ENCODE peak calls at places on chromosome 2, in four cellular contexts. K is K562, S is HCT116, D is HepG2. V is an unnamed sample.
A peak's percentile ranks its signal among the peaks of the same experiment; 100 is the strongest.

GRCh38 chr2:232891621-232892071 is 21.6 kb downstream of the SNORC start:
- DNase-seq in K (no peak), S (no peak), D (no peak), V (no peak)

GRCh38 chr2:103009861-103010260 is 248.0 kb downstream of the TMEM182 start:
- DNase-seq in K (no peak), S (no peak), D (no peak), V (no peak)

GRCh38 chr2:68043719-68044498 is 18.9 kb downstream of the C1D start:
- DNase-seq in K (no peak), S (no peak), D (no peak), V (peak; percentile 27)

GRCh38 chr2:86028763-86029381 is 76.8 kb downstream of the POLR1A start:
- DNase-seq in K (no peak), S (no peak), D (no peak), V (no peak)

GRCh38 chr2:172972005-172972619 is 103.5 kb upstream of the MAP3K20 start:
- DNase-seq in K (peak; percentile 76), S (peak; percentile 36), D (peak; percentile 52), V (no peak)

GRCh38 chr2:174716785-174717184 is 47.5 kb downstream of the CHRNA1 start:
- DNase-seq in K (no peak), S (no peak), D (no peak), V (no peak)

GRCh38 chr2:42047488-42048317 is at the start of gene PKDCC:
- DNase-seq in K (peak; percentile 90), S (no peak), D (peak; percentile 75), V (no peak)

GRCh38 chr2:1729264-1729663 is 15.1 kb downstream of the PXDN start:
- DNase-seq in K (no peak), S (no peak), D (no peak), V (no peak)

GRCh38 chr2:239337122-239337876 is 63.5 kb downstream of the HDAC4 start:
- DNase-seq in K (no peak), S (no peak), D (no peak), V (no peak)

GRCh38 chr2:77834360-77835002 is 312.3 kb upstream of the LRRTM4 start:
- DNase-seq in K (no peak), S (peak; percentile 4), D (no peak), V (no peak)

GRCh38 chr2:20185176-20186022 is 39.5 kb downstream of the SDC1 start:
- DNase-seq in K (no peak), S (no peak), D (no peak), V (no peak)

GRCh38 chr2:210548878-210549384 is 7.5 kb upstream of the CPS1 start:
- DNase-seq in K (no peak), S (no peak), D (peak; percentile 93), V (no peak)

GRCh38 chr2:67374949-67375348 is 22.2 kb upstream of the ETAA1 start:
- DNase-seq in K (no peak), S (no peak), D (no peak), V (no peak)

GRCh38 chr2:16665746-16666452 is at the start of gene CYRIA:
- DNase-seq in K (peak; percentile 77), S (no peak), D (no peak), V (no peak)

GRCh38 chr2:83689402-83689801 is 769.7 kb downstream of the SUCLG1 start:
- DNase-seq in K (no peak), S (peak; percentile 19), D (no peak), V (no peak)

GRCh38 chr2:239832995-239833727 is 192.0 kb downstream of the NDUFA10 start:
- DNase-seq in K (no peak), S (no peak), D (no peak), V (no peak)

GRCh38 chr2:96809951-96810782 is 5.9 kb upstream of the CNNM3 start:
- DNase-seq in K (peak; percentile 52), S (no peak), D (peak; percentile 47), V (no peak)

GRCh38 chr2:164960159-164960558 is 4.8 kb upstream of the SLC38A11 start:
- DNase-seq in K (no peak), S (no peak), D (no peak), V (no peak)

GRCh38 chr2:237165405-237166276 is 80.0 kb downstream of the COPS8 start:
- DNase-seq in K (peak; percentile 9), S (peak; percentile 35), D (peak; percentile 14), V (no peak)

GRCh38 chr2:152402780-152403388 is 67.9 kb downstream of the FMNL2 start:
- DNase-seq in K (no peak), S (no peak), D (no peak), V (no peak)

GRCh38 chr2:240857039-240858008 is 11.3 kb upstream of the AGXT start:
- DNase-seq in K (no peak), S (no peak), D (peak; percentile 94), V (no peak)

GRCh38 chr2:221422516-221423211 is 149.4 kb downstream of the EPHA4 start:
- DNase-seq in K (no peak), S (no peak), D (no peak), V (no peak)
- TF ChIP-seq SIN3A in K (no peak), S (no peak), D (no peak), V (no peak)

GRCh38 chr2:231673348-231673770 is 35.0 kb upstream of the PTMA start:
- DNase-seq in K (peak; percentile 54), S (peak; percentile 84), D (peak; percentile 84), V (no peak)
- TF ChIP-seq TCF7L2 in K (no peak), S (no peak), D (no peak), V (no peak)

GRCh38 chr2:219527472-219527871 is 13.2 kb downstream of the ASIC4 start:
- DNase-seq in K (no peak), S (no peak), D (no peak), V (no peak)

GRCh38 chr2:219524817-219525216 is 10.5 kb downstream of the ASIC4 start:
- DNase-seq in K (no peak), S (no peak), D (no peak), V (no peak)

GRCh38 chr2:219526320-219527075 is 12.2 kb downstream of the ASIC4 start:
- DNase-seq in K (no peak), S (no peak), D (no peak), V (no peak)

GRCh38 chr2:219527076-219527394 is 12.8 kb downstream of the ASIC4 start:
- DNase-seq in K (no peak), S (no peak), D (no peak), V (no peak)

GRCh38 chr2:219525533-219526232 is 11.4 kb downstream of the ASIC4 start:
- DNase-seq in K (peak; percentile 90), S (no peak), D (no peak), V (no peak)
- TF ChIP-seq REST in K (peak; percentile 74), S (no peak), D (no peak), V (no peak)

GRCh38 chr2:176553685-176554106 is 284.5 kb downstream of the MTX2 start:
- DNase-seq in K (no peak), S (peak; percentile 32), D (no peak), V (peak; percentile 22)
- TF ChIP-seq SIN3A in K (no peak), S (no peak), D (no peak), V (no peak)

GRCh38 chr2:120861576-120862191 is 126.0 kb downstream of the GLI2 start:
- DNase-seq in K (no peak), S (no peak), D (no peak), V (no peak)
- TF ChIP-seq TCF7L2 in K (no peak), S (no peak), D (no peak), V (no peak)

GRCh38 chr2:218659258-218659987 is at the start of the genes BCS1L and ZNF142:
- DNase-seq in K (peak; percentile 89), S (peak; percentile 81), D (peak; percentile 89), V (peak; percentile 60)
- TF ChIP-seq REST in K (no peak), S (no peak), D (peak; percentile 42), V (no peak)

GRCh38 chr2:221289389-221289788 is 282.7 kb downstream of the EPHA4 start:
- DNase-seq in K (no peak), S (no peak), D (no peak), V (no peak)
- TF ChIP-seq SIN3A in K (no peak), S (no peak), D (no peak), V (no peak)

GRCh38 chr2:191319181-191319580 is 74.0 kb downstream of the MYO1B start:
- DNase-seq in K (no peak), S (no peak), D (no peak), V (no peak)

GRCh38 chr2:191318729-191319078 is 73.5 kb downstream of the MYO1B start:
- DNase-seq in K (no peak), S (peak; percentile 27), D (peak; percentile 96), V (no peak)

GRCh38 chr2:191316246-191316645 is 71.0 kb downstream of the MYO1B start:
- DNase-seq in K (no peak), S (no peak), D (no peak), V (no peak)

GRCh38 chr2:191320881-191321280 is 75.7 kb downstream of the MYO1B start:
- DNase-seq in K (no peak), S (no peak), D (no peak), V (no peak)

GRCh38 chr2:191318037-191318728 is 73.0 kb downstream of the MYO1B start:
- DNase-seq in K (no peak), S (no peak), D (no peak), V (no peak)
- TF ChIP-seq TCF7L2 in K (no peak), S (no peak), D (no peak), V (no peak)

DNA sequence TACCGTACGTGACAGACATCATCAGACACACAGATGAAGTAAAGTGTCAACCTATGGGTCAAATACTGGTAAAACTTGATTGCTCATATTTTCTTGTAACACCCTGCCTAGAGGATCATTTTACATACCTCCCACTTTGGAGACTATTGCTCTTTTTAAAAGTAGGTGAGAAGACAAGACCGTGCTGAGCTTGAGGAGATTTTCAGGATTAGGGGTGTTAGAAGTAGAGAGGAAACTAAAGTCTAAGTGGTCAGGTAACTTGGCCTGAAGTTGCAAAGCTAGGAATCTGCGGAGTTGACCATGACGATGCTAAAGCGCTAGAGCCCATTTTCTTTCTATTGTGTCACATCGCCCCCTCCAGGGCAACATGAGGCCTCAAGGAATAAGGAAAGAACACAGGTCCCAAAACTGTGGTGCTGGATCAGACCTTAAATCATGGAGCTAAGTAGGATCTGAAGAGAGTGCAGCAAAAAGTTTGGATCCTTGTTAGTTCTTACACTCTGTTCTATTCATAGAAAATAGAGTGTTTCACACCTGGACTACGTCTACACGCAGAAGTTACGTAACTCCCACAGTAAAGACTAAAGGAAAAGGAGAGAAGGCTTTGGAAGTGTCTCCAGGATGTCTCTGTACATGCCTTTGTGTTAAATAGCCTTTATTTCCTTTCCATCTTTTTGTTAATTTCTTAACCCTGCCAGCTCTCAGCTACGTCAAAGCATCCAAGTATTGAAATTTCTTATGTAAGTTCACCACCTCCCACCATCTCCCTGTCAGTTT is 8.7 kb downstream of the DTNB start:
- DNase-seq in K (peak; percentile 64), S (peak; percentile 68), D (peak; percentile 79), V (peak; percentile 67)
- TF ChIP-seq REST in K (no peak), S (no peak), D (no peak), V (no peak)

GRCh38 chr2:181106789-181107418 is 126.5 kb downstream of the UBE2E3 start:
- DNase-seq in K (no peak), S (peak; percentile 73), D (no peak), V (peak; percentile 39)
- TF ChIP-seq SIN3A in K (no peak), S (peak; percentile 74), D (no peak), V (no peak)

V was measured in Panc1.